ENCODE peak calls at places on chromosome 18, in six cellular contexts. M is HCT116, P is fibroblast of lung, Y is H1, N is GM12878, O is A673. I is an unnamed sample. For H3K27me3, the result is how much of the 10 kb centered on the place peaks cover.

GRCh38 chr18:12255626-12256026 is 1.5 kb downstream of the CIDEA start:
- DNase-seq in O (no peak), Y (no peak), P (peak), M (peak), N (no peak), I (no peak)

GRCh38 chr18:55968550-55968949 is 380.6 kb upstream of the TCF4 start:
- DNase-seq in M (no peak), Y (no peak), O (no peak), N (no peak), P (no peak), I (no peak)

GRCh38 chr18:74522635-74523548 is 11.4 kb upstream of the CNDP1 start:
- DNase-seq in O (no peak), P (peak), N (no peak), M (no peak), Y (no peak), I (no peak)

GRCh38 chr18:13565228-13565627 is 161.1 kb downstream of the FAM210A start:
- DNase-seq in P (no peak), N (no peak), Y (no peak), O (no peak), M (no peak), I (no peak)

GRCh38 chr18:61764381-61764780 is 128.4 kb downstream of the RNF152 start:
- DNase-seq in Y (no peak), N (peak), M (no peak), P (no peak), O (no peak), I (no peak)

GRCh38 chr18:8994603-8995002 is 107.9 kb upstream of the NDUFV2 start:
- DNase-seq in N (no peak), P (no peak), M (no peak), O (no peak), Y (no peak), I (no peak)

GRCh38 chr18:28729321-28729720 is 552.4 kb upstream of the CDH2 start:
- DNase-seq in Y (no peak), N (no peak), O (no peak), M (no peak), P (no peak), I (no peak)

GRCh38 chr18:61589724-61590065 is 256.5 kb downstream of the CDH20 start:
- DNase-seq in Y (no peak), P (peak), N (no peak), O (no peak), M (no peak), I (no peak)

GRCh38 chr18:64019922-64020756 is 50.3 kb downstream of the SERPINB8 start:
- DNase-seq in M (no peak), P (no peak), Y (no peak), O (peak), N (no peak), I (no peak)

GRCh38 chr18:74524097-74524496 is 10.2 kb upstream of the CNDP1 start:
- DNase-seq in O (peak), Y (no peak), N (no peak), M (no peak), P (peak), I (no peak)

GRCh38 chr18:61831071-61831470 is 61.7 kb downstream of the RNF152 start:
- DNase-seq in N (no peak), Y (no peak), P (peak), O (peak), M (no peak), I (no peak)

GRCh38 chr18:12021596-12021995 is 40.3 kb downstream of the IMPA2 start:
- DNase-seq in Y (no peak), P (peak), O (no peak), M (no peak), N (no peak), I (no peak)

GRCh38 chr18:67367540-67367939 is 149.0 kb downstream of the DSEL start:
- DNase-seq in P (no peak), N (no peak), M (no peak), Y (no peak), O (no peak), I (no peak)

GRCh38 chr18:49548266-49548665 is 13.6 kb upstream of the LIPG start:
- DNase-seq in O (no peak), Y (no peak), M (peak), P (peak), N (no peak), I (no peak)

GRCh38 chr18:12406376-12407111 is 1.2 kb upstream of the PRELID3A start:
- DNase-seq in Y (no peak), N (no peak), M (no peak), P (no peak), O (no peak), I (no peak)

GRCh38 chr18:62784966-62785413 is 69.6 kb downstream of the PHLPP1 start:
- DNase-seq in M (no peak), Y (no peak), O (peak), N (no peak), P (peak), I (no peak)

GRCh38 chr18:57909620-57910019 is 106.5 kb upstream of the ATP8B1 start:
- DNase-seq in M (no peak), Y (no peak), O (no peak), N (no peak), P (no peak), I (no peak)

GRCh38 chr18:74996055-74996454 is 212.9 kb downstream of the PTGR3 start:
- DNase-seq in P (no peak), N (no peak), Y (no peak), O (peak), M (no peak), I (no peak)

GRCh38 chr18:46199515-46200147 is 95.4 kb downstream of the HAUS1 start:
- DNase-seq in N (no peak), P (peak), M (peak), Y (no peak), O (no peak), I (no peak)

GRCh38 chr18:5146093-5146492 is 51.0 kb downstream of the AKAIN1 start:
- DNase-seq in Y (no peak), P (no peak), N (no peak), M (no peak), O (no peak), I (no peak)

GRCh38 chr18:57833441-57834101 is 30.5 kb upstream of the ATP8B1 start:
- DNase-seq in P (peak), Y (no peak), O (no peak), M (no peak), N (peak), I (no peak)

GRCh38 chr18:3970929-3971328 is 484.2 kb downstream of the DLGAP1 start:
- DNase-seq in P (no peak), M (no peak), Y (no peak), N (no peak), O (no peak), I (no peak)

GRCh38 chr18:21741511-21742322 is 1.1 kb downstream of the MIB1 start:
- DNase-seq in M (no peak), O (peak), Y (peak), N (no peak), P (peak), I (no peak)

GRCh38 chr18:63025251-63025710 is 294.3 kb downstream of the BCL2 start:
- DNase-seq in O (peak), Y (no peak), N (no peak), P (no peak), M (no peak), I (no peak)

GRCh38 chr18:57084331-57085298 is 62.3 kb upstream of the BOD1L2 start:
- DNase-seq in N (peak), O (peak), M (no peak), P (no peak), Y (no peak), I (no peak)

GRCh38 chr18:73708596-73708995 is 439.0 kb downstream of the FBXO15 start:
- DNase-seq in N (no peak), O (no peak), M (no peak), Y (no peak), P (no peak), I (no peak)

GRCh38 chr18:8501044-8501443 is 108.2 kb upstream of the RAB12 start:
- DNase-seq in O (peak), M (no peak), P (no peak), Y (no peak), N (no peak), I (no peak)

GRCh38 chr18:9474103-9474982 is 970 bp upstream of the RALBP1 start:
- DNase-seq in N (no peak), M (peak), O (no peak), P (no peak), Y (peak), I (no peak)

GRCh38 chr18:12990128-12990485 is 1.1 kb upstream of the CEP192 start:
- DNase-seq in O (no peak), P (no peak), Y (no peak), N (peak), M (no peak), I (no peak)

GRCh38 chr18:10928971-10929373 is 220.4 kb downstream of the PIEZO2 start:
- DNase-seq in P (peak), O (no peak), M (no peak), Y (no peak), N (peak), I (no peak)

GRCh38 chr18:76480913-76481312 is 14.1 kb downstream of the ZNF516 start:
- DNase-seq in N (no peak), O (no peak), Y (no peak), M (no peak), P (no peak), I (no peak)

GRCh38 chr18:61569176-61569892 is 236.1 kb downstream of the CDH20 start:
- DNase-seq in M (no peak), O (no peak), P (peak), Y (no peak), N (no peak), I (no peak)

GRCh38 chr18:51123481-51123880 is 74.0 kb downstream of the MEX3C start:
- DNase-seq in M (no peak), O (no peak), P (no peak), Y (no peak), N (no peak), I (no peak)

GRCh38 chr18:73318732-73319479 is 451.1 kb upstream of the NETO1 start:
- DNase-seq in Y (no peak), M (no peak), P (no peak), O (no peak), N (no peak), I (no peak)

GRCh38 chr18:65936678-65937077 is 185.9 kb downstream of the CDH7 start:
- DNase-seq in N (no peak), M (no peak), O (peak), P (no peak), Y (no peak), I (no peak)
- TF ChIP-seq CTCF in N (no peak), M (no peak), O (peak), P (no peak), Y (no peak), I (no peak)

GRCh38 chr18:44898536-44898935 is 217.8 kb downstream of the SETBP1 start:
- DNase-seq in M (no peak), N (no peak), Y (no peak), O (peak), P (no peak), I (no peak)
- H3K27ac ChIP-seq in M (no peak), N (no peak), Y (no peak), O (no peak), P (no peak), I (no peak)

GRCh38 chr18:77897606-77898005 is 648.0 kb downstream of the GALR1 start:
- DNase-seq in Y (no peak), M (no peak), N (no peak), O (no peak), P (no peak), I (no peak)
- H3K27me3 ChIP-seq in Y (under half), M (under half), N (under half), O (under half), P (under half), I (under half)

GRCh38 chr18:79637921-79638855 is 41.4 kb upstream of the CTDP1 start:
- DNase-seq in N (no peak), M (no peak), P (no peak), O (no peak), Y (peak), I (no peak)

GRCh38 chr18:79637181-79637920 is 42.3 kb upstream of the CTDP1 start:
- DNase-seq in P (no peak), O (no peak), N (no peak), M (no peak), Y (peak), I (no peak)

GRCh38 chr18:79640875-79641274 is 38.7 kb upstream of the CTDP1 start:
- DNase-seq in N (no peak), P (no peak), M (no peak), Y (peak), O (no peak), I (no peak)

GRCh38 chr18:79640064-79640672 is 39.4 kb upstream of the CTDP1 start:
- DNase-seq in Y (peak), P (no peak), O (no peak), N (no peak), M (no peak), I (no peak)

DNA sequence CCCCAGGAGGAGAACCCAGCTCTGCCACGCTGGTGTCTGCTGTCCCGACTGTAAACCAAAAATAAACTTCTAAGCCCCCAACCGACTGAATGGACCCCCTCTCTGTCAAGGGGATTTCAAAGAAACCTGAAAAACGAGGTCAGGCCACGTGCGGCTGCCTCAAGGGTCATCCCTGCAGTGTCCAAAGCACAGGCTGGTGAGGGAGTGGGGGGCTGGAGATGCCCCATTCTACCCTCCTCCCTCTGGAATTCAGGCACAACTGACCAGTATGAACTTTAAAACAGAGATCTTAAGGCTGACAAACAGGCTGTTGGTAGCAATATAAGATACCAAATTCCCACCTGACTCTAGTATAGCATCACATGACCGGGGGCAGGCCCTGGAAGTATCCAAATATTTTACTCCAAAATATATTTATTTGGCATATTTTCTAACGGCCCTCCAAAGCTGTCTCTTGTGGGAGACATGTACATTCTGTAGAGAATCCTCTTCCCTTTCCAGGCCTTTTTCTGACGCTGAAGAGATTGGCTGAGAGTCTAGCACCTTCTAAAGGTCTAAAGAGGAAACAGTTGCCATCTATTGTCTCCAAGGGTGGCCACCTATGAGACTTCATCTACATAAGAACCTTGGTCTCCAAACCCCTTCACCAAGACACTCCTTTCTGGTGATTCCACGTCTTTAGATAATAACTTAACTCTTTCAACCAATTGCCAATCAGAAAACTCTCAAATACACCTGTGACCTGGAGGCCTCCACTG is 40.4 kb upstream of the CTDP1 start:
- DNase-seq in P (no peak), Y (peak), O (no peak), N (no peak), M (no peak), I (no peak)
- TF ChIP-seq CTCF in P (no peak), Y (no peak), O (no peak), N (no peak), M (no peak), I (no peak)

GRCh38 chr18:59357928-59358327 is 1.1 kb downstream of the LMAN1 start:
- DNase-seq in O (no peak), M (peak), N (no peak), P (peak), Y (no peak), I (no peak)
- H3K27ac ChIP-seq in O (peak), M (peak), N (peak), P (peak), Y (no peak), I (peak)